ENCODE peak calls at places on chromosomes 13 and 19, in four cellular contexts. N, Q, C and Z are unnamed samples. For H3K9me3 and H3K4me1, the result is how much of the 10 kb centered on the place peaks cover.

GRCh38 chr13:101785858-101786257 is 333.4 kb downstream of the ITGBL1 start:
- DNase-seq in C (peak), N (no peak), Q (peak), Z (no peak)

GRCh38 chr19:34712606-34713261 is 21.3 kb upstream of the ZNF181 start:
- DNase-seq in N (no peak), Q (no peak), C (peak), Z (no peak)

GRCh38 chr19:29211562-29212416 is 1.2 kb downstream of the UQCRFS1 start:
- DNase-seq in N (no peak), Q (no peak), C (peak), Z (no peak)

GRCh38 chr19:47446534-47447469 is 24.9 kb downstream of the SLC8A2 start:
- DNase-seq in Q (no peak), C (peak), N (peak), Z (no peak)

GRCh38 chr19:33293255-33294057 is 8.9 kb downstream of the CEBPA start:
- DNase-seq in C (peak), N (peak), Q (no peak), Z (no peak)

GRCh38 chr19:9782282-9782681 is 13.7 kb upstream of the ZNF846 start:
- DNase-seq in C (no peak), Q (no peak), N (no peak), Z (no peak)

GRCh38 chr19:48398329-48399235 is 5.1 kb downstream of the GRIN2D start:
- DNase-seq in N (peak), Q (peak), C (peak), Z (peak)

GRCh38 chr13:59746291-59746962 is 417.3 kb downstream of the DIAPH3 start:
- DNase-seq in N (no peak), C (peak), Q (no peak), Z (no peak)

GRCh38 chr19:30214651-30215051 is 157.5 kb upstream of the ZNF536 start:
- DNase-seq in C (peak), N (no peak), Q (no peak), Z (no peak)

GRCh38 chr19:16217671-16218464 is 20.2 kb downstream of the AP1M1 start:
- DNase-seq in C (no peak), Q (no peak), N (no peak), Z (peak)

GRCh38 chr19:3346677-3347353 is 19.6 kb upstream of the NFIC start:
- DNase-seq in Q (peak), C (no peak), N (peak), Z (peak)

GRCh38 chr13:27122036-27122435 is 49.6 kb downstream of the USP12 start:
- DNase-seq in C (no peak), N (no peak), Q (no peak), Z (no peak)

GRCh38 chr13:47170971-47171370 is 274.1 kb upstream of the HTR2A start:
- DNase-seq in C (no peak), N (no peak), Q (no peak), Z (no peak)

GRCh38 chr19:38686530-38686888 is 39.1 kb downstream of the ACTN4 start:
- DNase-seq in N (no peak), C (no peak), Q (no peak), Z (no peak)

GRCh38 chr19:33797821-33798633 is 1.4 kb downstream of the KCTD15 start:
- DNase-seq in C (no peak), Q (peak), N (peak), Z (peak)

GRCh38 chr13:99944606-99945005 is 27.0 kb downstream of the ZIC5 start:
- DNase-seq in C (no peak), N (no peak), Q (no peak), Z (no peak)

GRCh38 chr19:39813264-39813998 is 20.5 kb downstream of the DYRK1B start:
- DNase-seq in N (no peak), Q (no peak), C (no peak), Z (peak)
- H3K9me3 ChIP-seq in N (under half), Q (under half), C (under half), Z (under half)

GRCh38 chr13:50908371-50908770 is 1.2 kb upstream of the RNASEH2B start:
- DNase-seq in Q (no peak), N (no peak), C (no peak), Z (no peak)

GRCh38 chr13:50909605-50910482 is at the start of gene RNASEH2B:
- DNase-seq in Q (peak), N (peak), C (peak), Z (peak)

GRCh38 chr13:50905256-50905655 is 4.3 kb upstream of the RNASEH2B start:
- DNase-seq in C (no peak), N (no peak), Q (no peak), Z (no peak)

GRCh38 chr13:50910483-50910805 is 853 bp downstream of the RNASEH2B start:
- DNase-seq in N (no peak), C (peak), Q (no peak), Z (peak)

DNA sequence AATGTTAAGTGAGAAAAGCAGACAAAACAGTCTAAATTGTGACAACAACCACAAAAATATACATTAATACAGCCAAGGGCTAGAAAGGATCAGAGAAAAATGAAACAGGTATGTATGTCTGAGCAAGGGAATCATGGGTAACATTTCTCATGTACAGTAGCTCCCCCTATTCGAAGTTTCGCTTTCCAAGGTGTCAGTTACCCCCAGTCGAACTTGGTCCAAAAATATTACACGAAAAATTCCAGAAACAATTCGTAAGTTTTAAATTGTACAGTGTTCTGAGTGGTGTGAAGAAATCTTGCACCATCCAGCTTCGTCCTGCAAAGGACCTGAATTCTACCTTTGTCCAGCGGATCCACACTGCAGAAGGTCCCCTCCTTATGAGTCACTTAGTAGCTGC is 1.8 kb upstream of the RNASEH2B start:
- DNase-seq in N (no peak), Q (no peak), C (no peak), Z (no peak)
- H3K4me1 ChIP-seq in N (under half), Q (under half), C (under half), Z (under half)

GRCh38 chr13:52642131-52642530 is at the start of gene HNRNPA1L2:
- DNase-seq in Q (no peak), C (no peak), N (no peak), Z (no peak)
- H3K9me3 ChIP-seq in Q (under half), C (under half), N (under half), Z (under half)

DNA sequence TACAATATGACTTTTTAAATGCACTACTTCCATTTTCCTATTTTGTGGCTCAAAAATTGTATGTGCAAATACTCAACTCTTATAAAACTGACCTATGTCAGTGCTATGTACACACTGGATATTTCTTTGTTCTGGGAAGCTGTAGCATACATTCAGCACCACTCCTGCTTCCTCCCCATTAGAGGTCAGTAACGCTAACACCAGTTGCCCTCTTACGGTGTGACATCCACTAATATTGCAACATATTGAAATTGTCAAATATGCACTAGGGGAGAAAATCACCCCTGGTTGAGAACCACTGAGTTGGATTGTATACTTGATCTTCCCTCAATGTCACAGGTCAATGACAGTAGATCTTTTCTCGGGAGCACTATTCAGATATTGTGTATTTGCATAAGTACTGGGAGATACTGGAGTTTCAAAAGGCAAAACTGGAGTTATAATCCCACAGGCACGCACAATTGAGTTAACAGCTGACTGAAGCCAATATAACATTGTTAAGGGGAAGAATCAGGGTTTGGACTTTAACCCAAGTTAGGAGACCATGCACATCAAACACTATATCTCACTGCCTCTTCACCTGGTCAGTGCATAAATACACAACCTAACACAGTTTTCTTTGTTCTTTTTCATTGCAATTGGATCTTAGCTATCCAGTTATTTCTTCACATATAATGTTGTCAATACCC is 1276.5 kb upstream of the MIR17HG start:
- DNase-seq in Q (no peak), N (no peak), C (no peak), Z (no peak)
- H3K4me1 ChIP-seq in Q (under half), N (under half), C (under half), Z (under half)

DNA sequence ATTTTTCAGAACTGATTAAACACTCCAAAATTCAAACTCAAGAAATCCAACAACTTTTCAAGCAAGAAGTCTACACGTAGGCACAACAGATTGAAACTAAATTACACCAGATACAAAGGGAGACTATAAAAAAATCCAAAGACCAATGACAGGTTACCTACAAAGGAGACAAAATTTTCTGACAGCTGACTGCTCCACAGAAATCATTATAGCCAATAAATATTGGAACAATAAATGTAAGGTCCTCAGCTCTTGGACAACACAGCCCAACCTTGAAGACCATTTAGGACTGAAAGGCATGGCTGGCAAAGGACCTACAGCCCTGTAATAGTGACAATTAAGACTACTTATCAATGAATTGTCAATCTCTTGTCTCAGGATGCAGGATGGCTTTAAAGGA is 15.9 kb downstream of the ZNF350 start:
- DNase-seq in N (no peak), Q (no peak), C (no peak), Z (no peak)
- H3K9me3 ChIP-seq in N (under half), Q (half or more), C (half or more), Z (half or more)

GRCh38 chr13:48574036-48574796 is 41.3 kb upstream of the RCBTB2 start:
- DNase-seq in N (no peak), Q (no peak), C (no peak), Z (no peak)

GRCh38 chr13:48579167-48579918 is 46.5 kb upstream of the RCBTB2 start:
- DNase-seq in Q (no peak), N (no peak), C (no peak), Z (no peak)

GRCh38 chr13:48575014-48575413 is 42.1 kb upstream of the RCBTB2 start:
- DNase-seq in C (no peak), N (no peak), Q (no peak), Z (no peak)

GRCh38 chr13:48578516-48579166 is 45.8 kb upstream of the RCBTB2 start:
- DNase-seq in C (no peak), Q (no peak), N (no peak), Z (no peak)

DNA sequence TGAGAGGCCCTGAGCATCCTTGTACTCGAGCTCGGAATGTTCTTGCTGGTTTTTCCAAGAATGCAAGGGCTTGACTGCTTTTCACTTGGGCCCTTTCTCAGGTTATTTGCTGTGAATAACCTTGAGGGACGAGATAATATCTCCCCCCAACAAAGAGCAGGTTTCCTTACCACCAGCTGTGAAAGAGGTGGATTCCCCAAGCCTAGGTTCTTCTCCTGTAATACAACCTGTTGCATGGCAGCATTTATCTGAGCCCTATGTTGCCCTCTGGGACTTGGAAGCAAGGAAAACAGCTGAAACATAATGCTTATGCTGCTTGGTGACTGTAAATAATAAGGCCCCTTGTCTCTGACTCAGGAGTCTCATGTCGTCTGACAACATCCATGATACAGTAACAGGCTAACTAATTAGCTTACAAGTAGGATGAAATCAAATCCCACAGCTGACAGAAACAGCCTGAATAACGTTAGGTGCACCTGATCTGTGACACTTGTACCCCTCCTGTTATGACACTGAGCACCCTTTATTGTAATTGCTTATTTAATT is 43.6 kb upstream of the RCBTB2 start:
- DNase-seq in Q (no peak), N (no peak), C (no peak), Z (no peak)
- H3K4me1 ChIP-seq in Q (under half), N (under half), C (under half), Z (under half)